ENCODE peak calls at places on chromosomes 7 and 10, in seven cellular contexts. One of them, this sample, is unnamed.

GRCh38 chr10:17479015-17479615 is 24.7 kb upstream of the ST8SIA6 start:
- DNase-seq in C1 segment of cervical spinal cord: no peak
- DNase-seq in heart left ventricle: no peak
- DNase-seq in BJ: peak; percentile 22
- DNase-seq in NCI-H1417 treated with DMSO at 0.1 percent for 48 hours: no peak
- DNase-seq in epithelial cell of esophagus: peak; percentile 27
- DNase-seq in stimulated activated CD8-positive, alpha-beta memory T cell treated with anti-CD3 and anti-CD28 coated beads, Interleukin-2, amount 100 ng/mL, for 48 hours: no peak
- DNase-seq in this sample: no peak

GRCh38 chr10:2968401-2968800 is 98.9 kb upstream of the PFKP start:
- DNase-seq in stimulated activated CD8-positive, alpha-beta memory T cell treated with anti-CD3 and anti-CD28 coated beads, Interleukin-2, amount 100 ng/mL, for 48 hours: no peak
- DNase-seq in C1 segment of cervical spinal cord: no peak
- DNase-seq in heart left ventricle: no peak
- DNase-seq in BJ: peak; percentile 85
- DNase-seq in epithelial cell of esophagus: no peak
- DNase-seq in NCI-H1417 treated with DMSO at 0.1 percent for 48 hours: no peak
- DNase-seq in this sample: no peak

GRCh38 chr10:88038268-88038667 is 174.8 kb downstream of the PTEN start:
- DNase-seq in epithelial cell of esophagus: no peak
- DNase-seq in C1 segment of cervical spinal cord: no peak
- DNase-seq in stimulated activated CD8-positive, alpha-beta memory T cell treated with anti-CD3 and anti-CD28 coated beads, Interleukin-2, amount 100 ng/mL, for 48 hours: no peak
- DNase-seq in NCI-H1417 treated with DMSO at 0.1 percent for 48 hours: no peak
- DNase-seq in BJ: no peak
- DNase-seq in heart left ventricle: no peak
- DNase-seq in this sample: no peak

GRCh38 chr10:70656489-70656888 is 15.8 kb upstream of the ADAMTS14 start:
- DNase-seq in BJ: peak; percentile 95
- DNase-seq in C1 segment of cervical spinal cord: no peak
- DNase-seq in stimulated activated CD8-positive, alpha-beta memory T cell treated with anti-CD3 and anti-CD28 coated beads, Interleukin-2, amount 100 ng/mL, for 48 hours: no peak
- DNase-seq in heart left ventricle: peak; percentile 42
- DNase-seq in epithelial cell of esophagus: peak; percentile 93
- DNase-seq in NCI-H1417 treated with DMSO at 0.1 percent for 48 hours: no peak
- DNase-seq in this sample: no peak

GRCh38 chr7:43164757-43165156 is 52.3 kb downstream of the HECW1 start:
- DNase-seq in NCI-H1417 treated with DMSO at 0.1 percent for 48 hours: no peak
- DNase-seq in heart left ventricle: no peak
- DNase-seq in C1 segment of cervical spinal cord: no peak
- DNase-seq in BJ: peak; percentile 89
- DNase-seq in stimulated activated CD8-positive, alpha-beta memory T cell treated with anti-CD3 and anti-CD28 coated beads, Interleukin-2, amount 100 ng/mL, for 48 hours: no peak
- DNase-seq in epithelial cell of esophagus: peak; percentile 95
- DNase-seq in this sample: no peak

GRCh38 chr7:770336-770735 is 43.3 kb upstream of the PRKAR1B start:
- DNase-seq in stimulated activated CD8-positive, alpha-beta memory T cell treated with anti-CD3 and anti-CD28 coated beads, Interleukin-2, amount 100 ng/mL, for 48 hours: no peak
- DNase-seq in BJ: no peak
- DNase-seq in epithelial cell of esophagus: no peak
- DNase-seq in NCI-H1417 treated with DMSO at 0.1 percent for 48 hours: no peak
- DNase-seq in C1 segment of cervical spinal cord: no peak
- DNase-seq in heart left ventricle: no peak
- DNase-seq in this sample: no peak

GRCh38 chr10:58764087-58764747 is 251.5 kb downstream of the BICC1 start:
- DNase-seq in epithelial cell of esophagus: no peak
- DNase-seq in C1 segment of cervical spinal cord: no peak
- DNase-seq in heart left ventricle: no peak
- DNase-seq in BJ: no peak
- DNase-seq in NCI-H1417 treated with DMSO at 0.1 percent for 48 hours: no peak
- DNase-seq in stimulated activated CD8-positive, alpha-beta memory T cell treated with anti-CD3 and anti-CD28 coated beads, Interleukin-2, amount 100 ng/mL, for 48 hours: no peak
- DNase-seq in this sample: no peak

GRCh38 chr7:1703475-1704325 is 33.6 kb downstream of the ELFN1 start:
- DNase-seq in BJ: no peak
- DNase-seq in NCI-H1417 treated with DMSO at 0.1 percent for 48 hours: no peak
- DNase-seq in C1 segment of cervical spinal cord: no peak
- DNase-seq in epithelial cell of esophagus: no peak
- DNase-seq in stimulated activated CD8-positive, alpha-beta memory T cell treated with anti-CD3 and anti-CD28 coated beads, Interleukin-2, amount 100 ng/mL, for 48 hours: no peak
- DNase-seq in heart left ventricle: peak; percentile 10
- DNase-seq in this sample: no peak

GRCh38 chr7:36185092-36185491 is 32.0 kb downstream of the EEPD1 start:
- DNase-seq in epithelial cell of esophagus: no peak
- DNase-seq in stimulated activated CD8-positive, alpha-beta memory T cell treated with anti-CD3 and anti-CD28 coated beads, Interleukin-2, amount 100 ng/mL, for 48 hours: no peak
- DNase-seq in C1 segment of cervical spinal cord: no peak
- DNase-seq in heart left ventricle: no peak
- DNase-seq in NCI-H1417 treated with DMSO at 0.1 percent for 48 hours: no peak
- DNase-seq in BJ: no peak
- DNase-seq in this sample: no peak

GRCh38 chr7:36286241-36286640 is 103.4 kb upstream of the ANLN start:
- DNase-seq in heart left ventricle: no peak
- DNase-seq in epithelial cell of esophagus: no peak
- DNase-seq in BJ: no peak
- DNase-seq in NCI-H1417 treated with DMSO at 0.1 percent for 48 hours: no peak
- DNase-seq in stimulated activated CD8-positive, alpha-beta memory T cell treated with anti-CD3 and anti-CD28 coated beads, Interleukin-2, amount 100 ng/mL, for 48 hours: no peak
- DNase-seq in C1 segment of cervical spinal cord: no peak
- DNase-seq in this sample: peak; percentile 40

GRCh38 chr7:2698581-2699288 is 10.7 kb downstream of the AMZ1 start:
- DNase-seq in epithelial cell of esophagus: no peak
- DNase-seq in C1 segment of cervical spinal cord: no peak
- DNase-seq in BJ: no peak
- DNase-seq in heart left ventricle: no peak
- DNase-seq in NCI-H1417 treated with DMSO at 0.1 percent for 48 hours: no peak
- DNase-seq in stimulated activated CD8-positive, alpha-beta memory T cell treated with anti-CD3 and anti-CD28 coated beads, Interleukin-2, amount 100 ng/mL, for 48 hours: peak; percentile 61
- DNase-seq in this sample: peak; percentile 47

GRCh38 chr10:132294196-132294520 is 13.6 kb downstream of the STK32C start:
- DNase-seq in heart left ventricle: no peak
- DNase-seq in epithelial cell of esophagus: no peak
- DNase-seq in NCI-H1417 treated with DMSO at 0.1 percent for 48 hours: no peak
- DNase-seq in BJ: no peak
- DNase-seq in stimulated activated CD8-positive, alpha-beta memory T cell treated with anti-CD3 and anti-CD28 coated beads, Interleukin-2, amount 100 ng/mL, for 48 hours: no peak
- DNase-seq in C1 segment of cervical spinal cord: no peak
- DNase-seq in this sample: no peak

GRCh38 chr10:49115015-49115795 is at the start of gene VSTM4:
- DNase-seq in stimulated activated CD8-positive, alpha-beta memory T cell treated with anti-CD3 and anti-CD28 coated beads, Interleukin-2, amount 100 ng/mL, for 48 hours: peak; percentile 5
- DNase-seq in C1 segment of cervical spinal cord: no peak
- DNase-seq in NCI-H1417 treated with DMSO at 0.1 percent for 48 hours: no peak
- DNase-seq in heart left ventricle: peak; percentile 55
- DNase-seq in epithelial cell of esophagus: no peak
- DNase-seq in BJ: no peak
- DNase-seq in this sample: peak; percentile 56

GRCh38 chr7:15839415-15840100 is 153.1 kb upstream of the MEOX2 start:
- DNase-seq in BJ: no peak
- DNase-seq in C1 segment of cervical spinal cord: no peak
- DNase-seq in epithelial cell of esophagus: no peak
- DNase-seq in heart left ventricle: peak; percentile 81
- DNase-seq in stimulated activated CD8-positive, alpha-beta memory T cell treated with anti-CD3 and anti-CD28 coated beads, Interleukin-2, amount 100 ng/mL, for 48 hours: no peak
- DNase-seq in NCI-H1417 treated with DMSO at 0.1 percent for 48 hours: no peak
- DNase-seq in this sample: no peak

GRCh38 chr10:31929986-31930675 is 1.5 kb upstream of the ARHGAP12 start:
- DNase-seq in BJ: no peak
- DNase-seq in NCI-H1417 treated with DMSO at 0.1 percent for 48 hours: no peak
- DNase-seq in stimulated activated CD8-positive, alpha-beta memory T cell treated with anti-CD3 and anti-CD28 coated beads, Interleukin-2, amount 100 ng/mL, for 48 hours: no peak
- DNase-seq in epithelial cell of esophagus: no peak
- DNase-seq in heart left ventricle: no peak
- DNase-seq in C1 segment of cervical spinal cord: no peak
- DNase-seq in this sample: peak; percentile 36

GRCh38 chr10:89327803-89328441 is at the start of gene IFIT3:
- DNase-seq in BJ: peak; percentile 86
- DNase-seq in epithelial cell of esophagus: peak; percentile 53
- DNase-seq in stimulated activated CD8-positive, alpha-beta memory T cell treated with anti-CD3 and anti-CD28 coated beads, Interleukin-2, amount 100 ng/mL, for 48 hours: no peak
- DNase-seq in heart left ventricle: peak; percentile 80
- DNase-seq in C1 segment of cervical spinal cord: no peak
- DNase-seq in NCI-H1417 treated with DMSO at 0.1 percent for 48 hours: no peak
- DNase-seq in this sample: no peak

GRCh38 chr10:48613015-48613414 is 8.1 kb upstream of the ARHGAP22 start:
- DNase-seq in heart left ventricle: no peak
- DNase-seq in NCI-H1417 treated with DMSO at 0.1 percent for 48 hours: no peak
- DNase-seq in epithelial cell of esophagus: no peak
- DNase-seq in C1 segment of cervical spinal cord: no peak
- DNase-seq in BJ: no peak
- DNase-seq in stimulated activated CD8-positive, alpha-beta memory T cell treated with anti-CD3 and anti-CD28 coated beads, Interleukin-2, amount 100 ng/mL, for 48 hours: no peak
- DNase-seq in this sample: no peak

GRCh38 chr10:81873231-81873931 is 1.6 kb upstream of the NRG3 start:
- DNase-seq in NCI-H1417 treated with DMSO at 0.1 percent for 48 hours: no peak
- DNase-seq in BJ: no peak
- DNase-seq in heart left ventricle: no peak
- DNase-seq in stimulated activated CD8-positive, alpha-beta memory T cell treated with anti-CD3 and anti-CD28 coated beads, Interleukin-2, amount 100 ng/mL, for 48 hours: no peak
- DNase-seq in epithelial cell of esophagus: no peak
- DNase-seq in C1 segment of cervical spinal cord: no peak
- DNase-seq in this sample: no peak

GRCh38 chr10:79287973-79288715 is 59.1 kb upstream of the PPIF start:
- DNase-seq in BJ: no peak
- DNase-seq in stimulated activated CD8-positive, alpha-beta memory T cell treated with anti-CD3 and anti-CD28 coated beads, Interleukin-2, amount 100 ng/mL, for 48 hours: no peak
- DNase-seq in C1 segment of cervical spinal cord: no peak
- DNase-seq in NCI-H1417 treated with DMSO at 0.1 percent for 48 hours: no peak
- DNase-seq in heart left ventricle: no peak
- DNase-seq in epithelial cell of esophagus: no peak
- DNase-seq in this sample: no peak

GRCh38 chr7:18345641-18346234 is 149.8 kb upstream of the HDAC9 start:
- DNase-seq in C1 segment of cervical spinal cord: no peak
- DNase-seq in BJ: no peak
- DNase-seq in epithelial cell of esophagus: peak; percentile 51
- DNase-seq in NCI-H1417 treated with DMSO at 0.1 percent for 48 hours: peak; percentile 40
- DNase-seq in stimulated activated CD8-positive, alpha-beta memory T cell treated with anti-CD3 and anti-CD28 coated beads, Interleukin-2, amount 100 ng/mL, for 48 hours: no peak
- DNase-seq in heart left ventricle: no peak
- DNase-seq in this sample: no peak

GRCh38 chr10:87753995-87754866 is 63.8 kb downstream of the ATAD1 start:
- DNase-seq in heart left ventricle: no peak
- DNase-seq in epithelial cell of esophagus: no peak
- DNase-seq in BJ: no peak
- DNase-seq in C1 segment of cervical spinal cord: no peak
- DNase-seq in stimulated activated CD8-positive, alpha-beta memory T cell treated with anti-CD3 and anti-CD28 coated beads, Interleukin-2, amount 100 ng/mL, for 48 hours: no peak
- DNase-seq in NCI-H1417 treated with DMSO at 0.1 percent for 48 hours: no peak
- DNase-seq in this sample: no peak

GRCh38 chr7:99451936-99452335 is 13.2 kb downstream of the CPSF4 start:
- DNase-seq in NCI-H1417 treated with DMSO at 0.1 percent for 48 hours: no peak
- DNase-seq in heart left ventricle: peak; percentile 49
- DNase-seq in BJ: no peak
- DNase-seq in stimulated activated CD8-positive, alpha-beta memory T cell treated with anti-CD3 and anti-CD28 coated beads, Interleukin-2, amount 100 ng/mL, for 48 hours: no peak
- DNase-seq in C1 segment of cervical spinal cord: no peak
- DNase-seq in epithelial cell of esophagus: no peak
- DNase-seq in this sample: no peak

GRCh38 chr10:36504752-36505151 is 620.6 kb upstream of the ANKRD30A start:
- DNase-seq in stimulated activated CD8-positive, alpha-beta memory T cell treated with anti-CD3 and anti-CD28 coated beads, Interleukin-2, amount 100 ng/mL, for 48 hours: no peak
- DNase-seq in epithelial cell of esophagus: peak; percentile 30
- DNase-seq in BJ: no peak
- DNase-seq in C1 segment of cervical spinal cord: no peak
- DNase-seq in NCI-H1417 treated with DMSO at 0.1 percent for 48 hours: no peak
- DNase-seq in heart left ventricle: no peak
- DNase-seq in this sample: no peak

GRCh38 chr10:456486-456885 is 233.0 kb downstream of the DIP2C start:
- DNase-seq in C1 segment of cervical spinal cord: no peak
- DNase-seq in stimulated activated CD8-positive, alpha-beta memory T cell treated with anti-CD3 and anti-CD28 coated beads, Interleukin-2, amount 100 ng/mL, for 48 hours: no peak
- DNase-seq in NCI-H1417 treated with DMSO at 0.1 percent for 48 hours: no peak
- DNase-seq in epithelial cell of esophagus: no peak
- DNase-seq in heart left ventricle: no peak
- DNase-seq in BJ: no peak
- DNase-seq in this sample: no peak

GRCh38 chr7:6271091-6271658 is 1.2 kb downstream of the CYTH3 start:
- DNase-seq in NCI-H1417 treated with DMSO at 0.1 percent for 48 hours: no peak
- DNase-seq in epithelial cell of esophagus: peak; percentile 70
- DNase-seq in C1 segment of cervical spinal cord: peak; percentile 9
- DNase-seq in stimulated activated CD8-positive, alpha-beta memory T cell treated with anti-CD3 and anti-CD28 coated beads, Interleukin-2, amount 100 ng/mL, for 48 hours: no peak
- DNase-seq in heart left ventricle: peak; percentile 60
- DNase-seq in BJ: no peak
- DNase-seq in this sample: peak; percentile 66